ENCODE peak calls at places on chromosomes 16 and 17, in ten cellular contexts. L is esophagus squamous epithelium, K is NCI-H524, N is fibroblast of the conjunctiva, M is kidney tubule cell, F is substantia nigra, O is heart right ventricle, Q is skeletal muscle cell, H is WERI-Rb-1, J is non-pigmented ciliary epithelial cell. U is an unnamed sample.

GRCh38 chr16:83772806-83773205 is 35.0 kb upstream of the HSBP1 start:
- DNase-seq in O (no peak), M (no peak), K (no peak), N (no peak), Q (no peak), L (no peak), F (no peak), H (no peak), J (no peak), U (no peak)

GRCh38 chr16:1244881-1245280 is 4.4 kb downstream of the TPSAB1 start:
- DNase-seq in K (no peak), H (peak), F (no peak), N (no peak), Q (no peak), O (no peak), J (no peak), L (no peak), M (no peak), U (no peak)

GRCh38 chr17:30808785-30809286 is 15.7 kb downstream of the CRLF3 start:
- DNase-seq in O (no peak), J (no peak), L (no peak), K (no peak), F (no peak), H (no peak), M (no peak), N (no peak), Q (no peak), U (no peak)

GRCh38 chr16:89317101-89317671 is 99.7 kb downstream of the ZNF778 start:
- DNase-seq in K (no peak), M (no peak), L (no peak), O (no peak), N (no peak), Q (no peak), H (no peak), F (no peak), J (no peak), U (no peak)

GRCh38 chr17:40025991-40026815 is 11.0 kb downstream of the CSF3 start:
- DNase-seq in H (no peak), Q (no peak), L (no peak), N (no peak), O (no peak), F (no peak), K (no peak), J (no peak), M (no peak), U (peak)

GRCh38 chr16:71540-72341 is 690 bp downstream of the RHBDF1 start:
- DNase-seq in H (peak), J (no peak), F (no peak), L (no peak), Q (no peak), K (no peak), O (peak), N (no peak), M (peak), U (peak)

GRCh38 chr17:73331060-73331459 is 19.3 kb upstream of the CDC42EP4 start:
- DNase-seq in J (no peak), L (no peak), H (no peak), M (no peak), Q (no peak), K (no peak), O (no peak), F (no peak), N (no peak), U (no peak)

GRCh38 chr17:77106874-77107358 is 33.9 kb upstream of the SEC14L1 start:
- DNase-seq in N (no peak), L (no peak), H (no peak), F (no peak), K (peak), Q (no peak), J (no peak), M (no peak), O (no peak), U (no peak)

GRCh38 chr17:72189781-72190593 is 69.2 kb downstream of the SOX9 start:
- DNase-seq in M (no peak), K (no peak), F (no peak), Q (no peak), N (no peak), J (no peak), H (no peak), L (no peak), O (no peak), U (no peak)

GRCh38 chr17:44221072-44221861 is 1.8 kb upstream of the UBTF start:
- DNase-seq in K (peak), L (no peak), H (peak), M (peak), Q (peak), O (peak), J (no peak), F (peak), N (no peak), U (peak)

GRCh38 chr16:12643034-12643455 is 160.6 kb downstream of the CPPED1 start:
- DNase-seq in F (no peak), N (no peak), O (no peak), Q (no peak), K (no peak), H (no peak), L (no peak), M (no peak), J (no peak), U (no peak)

GRCh38 chr16:67197704-67198103 is 1.2 kb upstream of the ELMO3 start:
- DNase-seq in O (no peak), F (no peak), J (no peak), M (no peak), L (no peak), Q (no peak), H (no peak), N (no peak), K (no peak), U (no peak)

GRCh38 chr16:26016989-26017388 is 325.2 kb downstream of the HS3ST4 start:
- DNase-seq in K (no peak), N (no peak), L (no peak), H (no peak), Q (no peak), J (no peak), F (no peak), O (no peak), M (no peak), U (no peak)

GRCh38 chr16:30992931-30993816 is 8.2 kb downstream of the HSD3B7 start:
- DNase-seq in M (no peak), L (no peak), J (no peak), F (no peak), K (no peak), H (no peak), Q (no peak), O (no peak), N (no peak), U (no peak)

GRCh38 chr16:89828199-89828869 is at the start of gene SPIRE2:
- DNase-seq in M (peak), L (no peak), Q (peak), H (peak), K (no peak), O (peak), J (no peak), N (no peak), F (peak), U (peak)

GRCh38 chr17:50605434-50605833 is 29.2 kb upstream of the ABCC3 start:
- DNase-seq in H (no peak), N (no peak), L (no peak), J (no peak), K (no peak), O (no peak), F (no peak), Q (peak), M (no peak), U (no peak)

GRCh38 chr17:77620282-77620681 is 338.2 kb upstream of the TNRC6C start:
- DNase-seq in K (no peak), M (no peak), L (no peak), J (no peak), O (no peak), H (no peak), Q (no peak), F (no peak), N (no peak), U (no peak)

GRCh38 chr17:80629298-80630028 is 84.8 kb downstream of the RPTOR start:
- DNase-seq in F (no peak), L (no peak), M (no peak), N (no peak), J (no peak), H (no peak), Q (no peak), O (no peak), K (no peak), U (no peak)

U was measured in D341Med.